ENCODE peak calls at places on chromosomes 6 and 20, in seven cellular contexts. I is body of pancreas; D is CD8-positive, alpha-beta T cell; N is left ventricle myocardium inferior; M is lower lobe of right lung; Q is ovary; F is IMR-90. H is an unnamed sample. For H3K4me1, the result is how much of the 10 kb centered on the place peaks cover.

GRCh38 chr20:44011251-44011940 is 96.7 kb downstream of the TOX2 start:
- DNase-seq in M (no peak), F (no peak), N (no peak), D (no peak), Q (no peak), I (no peak), H (peak)

GRCh38 chr20:16397053-16397452 is 176.2 kb downstream of the KIF16B start:
- DNase-seq in F (no peak), N (peak), M (no peak), D (no peak), Q (peak), I (peak), H (no peak)

GRCh38 chr6:79117752-79118151 is 39.7 kb upstream of the PHIP start:
- DNase-seq in I (no peak), N (no peak), M (no peak), F (no peak), D (no peak), Q (no peak), H (no peak)

GRCh38 chr6:92756912-92757311 is 662.4 kb downstream of the EPHA7 start:
- DNase-seq in Q (no peak), N (no peak), F (peak), M (no peak), D (no peak), I (no peak), H (no peak)

GRCh38 chr20:24160563-24161355 is 172.2 kb upstream of the GGTLC1 start:
- DNase-seq in N (peak), Q (no peak), I (peak), D (no peak), F (peak), M (no peak), H (peak)

GRCh38 chr20:10710995-10711775 is 37.4 kb upstream of the JAG1 start:
- DNase-seq in D (no peak), I (peak), F (peak), Q (no peak), N (no peak), M (no peak), H (no peak)

GRCh38 chr6:41040911-41041536 is 1.2 kb upstream of the TSPO2 start:
- DNase-seq in I (no peak), F (no peak), Q (no peak), D (no peak), M (no peak), N (no peak), H (no peak)

GRCh38 chr6:151962246-151962846 is 154.9 kb downstream of the ESR1 start:
- DNase-seq in I (no peak), F (no peak), M (no peak), N (no peak), Q (no peak), D (no peak), H (no peak)

GRCh38 chr20:58854638-58855471 is 2.3 kb downstream of the GNAS start:
- DNase-seq in N (no peak), Q (no peak), F (no peak), D (no peak), I (no peak), M (no peak), H (no peak)

GRCh38 chr20:36591854-36592641 is 13.5 kb upstream of the RAB5IF start:
- DNase-seq in F (peak), M (no peak), N (no peak), Q (peak), I (peak), D (peak), H (peak)

GRCh38 chr6:95679981-95680380 is 102.6 kb downstream of the MANEA start:
- DNase-seq in Q (no peak), M (no peak), D (no peak), N (no peak), I (no peak), F (no peak), H (no peak)

GRCh38 chr6:101294676-101295075 is 98.8 kb upstream of the GRIK2 start:
- DNase-seq in N (no peak), F (no peak), I (no peak), M (no peak), D (no peak), Q (no peak), H (no peak)

GRCh38 chr6:74409447-74409846 is 713.4 kb downstream of the CD109 start:
- DNase-seq in M (no peak), N (no peak), D (no peak), I (no peak), F (peak), Q (no peak), H (no peak)

GRCh38 chr6:41594766-41595165 is 43.5 kb upstream of the MDFI start:
- DNase-seq in Q (no peak), M (no peak), D (no peak), F (no peak), N (no peak), I (no peak), H (no peak)

GRCh38 chr6:6643398-6643797 is 54.9 kb downstream of the LY86 start:
- DNase-seq in M (no peak), Q (no peak), F (no peak), I (no peak), N (no peak), D (no peak), H (no peak)

GRCh38 chr6:35216832-35217811 is 3.4 kb downstream of the SCUBE3 start:
- DNase-seq in N (no peak), M (no peak), F (no peak), I (no peak), Q (no peak), D (no peak), H (no peak)

GRCh38 chr6:124536792-124537191 is 425.4 kb upstream of the RNF217 start:
- DNase-seq in M (no peak), I (no peak), N (no peak), F (no peak), Q (no peak), D (no peak), H (no peak)

GRCh38 chr6:45606831-45607400 is 229.2 kb upstream of the SUPT3H start:
- DNase-seq in M (no peak), F (no peak), N (no peak), Q (no peak), D (no peak), I (no peak), H (no peak)

GRCh38 chr6:30763618-30764489 is 19.5 kb upstream of the IER3 start:
- DNase-seq in D (no peak), I (peak), M (no peak), Q (no peak), F (peak), N (no peak), H (no peak)

GRCh38 chr6:5275497-5275896 is 14.2 kb downstream of the FARS2 start:
- DNase-seq in I (no peak), F (no peak), Q (no peak), N (no peak), D (no peak), M (no peak), H (no peak)
- H3K4me3 ChIP-seq in I (no peak), F (no peak), Q (no peak), N (no peak), D (no peak), M (no peak), H (no peak)

DNA sequence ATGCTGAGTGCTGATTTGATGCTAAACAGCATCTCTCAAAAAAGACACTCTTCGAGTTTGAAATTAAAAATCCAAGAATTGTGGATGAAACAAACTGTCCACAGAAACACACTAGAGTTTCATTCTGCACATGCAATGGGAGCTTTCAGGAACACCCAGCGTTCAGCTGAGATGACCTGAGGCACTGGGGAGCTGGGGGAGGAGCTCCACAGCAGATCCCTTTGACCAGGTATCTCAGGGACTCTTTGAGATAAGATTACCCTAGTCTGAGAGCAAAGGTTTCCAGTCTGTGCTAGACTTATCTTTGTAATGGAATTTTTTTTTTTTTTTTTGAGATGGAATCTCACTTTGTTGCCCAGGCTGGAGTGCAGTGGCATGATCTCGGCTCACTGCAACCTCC is 70.8 kb upstream of the AGPAT4 start:
- DNase-seq in F (no peak), I (no peak), M (no peak), Q (no peak), D (no peak), N (no peak), H (no peak)
- H3K4me1 ChIP-seq in F (under half), I (under half), M (under half), Q (under half), D (under half), N (under half), H (under half)

DNA sequence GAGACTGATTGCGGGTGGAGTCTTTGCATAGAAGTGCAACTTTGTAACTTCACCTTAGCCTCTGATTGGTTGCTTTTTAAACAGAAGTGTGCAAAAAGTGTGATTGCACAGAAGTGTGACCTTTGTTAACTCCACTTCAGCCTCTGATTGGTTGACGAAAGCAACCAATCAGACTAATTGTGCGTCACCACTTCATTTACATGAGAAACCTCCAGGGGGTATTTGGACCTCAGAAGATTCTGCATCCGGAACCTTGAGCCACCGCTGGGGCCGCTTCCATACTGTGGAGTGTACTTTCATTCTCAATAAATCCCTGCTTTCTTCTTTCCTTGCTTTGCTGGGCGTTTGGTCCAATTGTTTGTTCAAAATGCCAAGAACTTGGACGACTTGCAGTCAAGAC is 1.6 kb upstream of the HECA start:
- DNase-seq in D (no peak), I (peak), N (no peak), Q (peak), F (no peak), M (no peak), H (no peak)
- TF ChIP-seq CTCF in D (no peak), I (peak), N (no peak), Q (no peak), F (no peak), M (no peak), H (no peak)

DNA sequence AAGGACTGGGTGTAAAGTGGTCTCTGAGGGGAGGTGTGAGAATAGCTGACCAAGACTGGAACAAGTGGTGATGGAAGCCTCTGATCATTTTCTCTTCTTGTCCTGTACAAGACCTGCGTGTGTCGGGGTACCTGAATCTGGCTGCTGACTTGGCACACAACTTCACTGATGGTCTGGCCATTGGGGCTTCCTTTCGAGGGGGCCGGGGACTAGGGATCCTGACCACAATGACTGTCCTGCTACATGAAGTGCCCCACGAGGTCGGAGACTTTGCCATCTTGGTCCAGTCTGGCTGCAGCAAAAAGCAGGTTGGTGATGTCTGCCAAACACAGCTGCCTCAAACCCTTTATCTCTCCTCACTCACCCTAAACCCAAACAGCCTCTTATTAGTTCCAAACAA is 1.7 kb upstream of the HSD17B8 start:
- DNase-seq in F (no peak), M (no peak), N (no peak), I (no peak), Q (no peak), D (no peak), H (no peak)
- H3K4me3 ChIP-seq in F (no peak), M (no peak), N (peak), I (no peak), Q (no peak), D (no peak), H (no peak)

GRCh38 chr6:158042245-158042798 is 60.7 kb downstream of the SYNJ2 start:
- DNase-seq in M (peak), D (no peak), Q (peak), F (peak), N (peak), I (no peak), H (peak)
- H3K4me1 ChIP-seq in M (under half), D (under half), Q (under half), F (under half), N (half or more), I (under half), H (under half)

GRCh38 chr6:117540670-117541069 is 58.2 kb downstream of the DCBLD1 start:
- DNase-seq in M (no peak), D (no peak), Q (no peak), N (no peak), F (peak), I (no peak), H (no peak)

GRCh38 chr6:117534974-117535373 is 52.5 kb downstream of the DCBLD1 start:
- DNase-seq in N (no peak), F (no peak), Q (no peak), M (no peak), D (no peak), I (no peak), H (no peak)

GRCh38 chr6:117538615-117539014 is 56.1 kb downstream of the DCBLD1 start:
- DNase-seq in D (no peak), I (no peak), F (no peak), M (no peak), Q (no peak), N (no peak), H (no peak)

GRCh38 chr6:117533775-117534174 is 51.3 kb downstream of the DCBLD1 start:
- DNase-seq in Q (no peak), D (no peak), I (no peak), M (no peak), F (no peak), N (no peak), H (no peak)

DNA sequence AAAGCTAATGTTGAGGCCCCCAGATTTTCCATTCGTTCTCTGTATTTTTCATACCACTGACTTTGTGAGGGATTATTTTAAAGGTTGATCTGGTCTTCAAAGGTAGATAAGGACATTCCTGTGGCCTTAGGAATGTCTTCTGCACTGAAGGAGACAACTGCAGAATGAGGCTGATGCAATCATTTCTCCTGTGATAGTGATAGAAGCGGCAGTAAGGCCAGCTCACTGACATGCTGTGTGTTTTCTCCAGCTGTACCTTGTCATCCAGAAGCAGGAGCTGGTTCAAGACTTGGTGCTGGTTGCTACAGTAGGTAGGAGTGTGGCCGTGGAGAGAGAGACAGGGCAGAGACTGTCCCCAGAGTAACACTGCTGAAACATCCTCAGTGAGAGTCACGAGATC is 53.8 kb downstream of the DCBLD1 start:
- DNase-seq in N (no peak), Q (no peak), D (no peak), M (no peak), I (no peak), F (peak), H (no peak)
- TF ChIP-seq CTCF in N (no peak), Q (no peak), D (no peak), M (no peak), I (no peak), F (no peak), H (no peak)

GRCh38 chr20:49637238-49637637 is 69.3 kb upstream of the PTGIS start:
- DNase-seq in Q (no peak), D (no peak), I (no peak), M (no peak), F (peak), N (no peak), H (no peak)

GRCh38 chr20:49634116-49634515 is 66.2 kb upstream of the PTGIS start:
- DNase-seq in N (no peak), D (no peak), Q (no peak), M (no peak), I (no peak), F (no peak), H (no peak)

GRCh38 chr20:49636447-49636846 is 68.5 kb upstream of the PTGIS start:
- DNase-seq in F (no peak), D (no peak), M (peak), N (peak), Q (no peak), I (peak), H (peak)

GRCh38 chr20:49635171-49635570 is 67.2 kb upstream of the PTGIS start:
- DNase-seq in F (no peak), N (peak), D (no peak), Q (peak), I (peak), M (no peak), H (peak)

GRCh38 chr20:49635829-49636228 is 67.9 kb upstream of the PTGIS start:
- DNase-seq in M (no peak), Q (no peak), F (no peak), N (no peak), I (no peak), D (no peak), H (no peak)
- H3K4me3 ChIP-seq in M (no peak), Q (no peak), F (no peak), N (no peak), I (no peak), D (no peak), H (no peak)

GRCh38 chr6:125586074-125586473 is 163.4 kb upstream of the HEY2 start:
- DNase-seq in M (no peak), D (no peak), I (no peak), Q (no peak), F (peak), N (no peak), H (no peak)
- H3K4me1 ChIP-seq in M (under half), D (under half), I (under half), Q (under half), F (under half), N (under half), H (under half)